ENCODE peak calls at places on chromosomes 16 and 17, in ten cellular contexts. K, G, W, P, A, H, O, N, L and J are unnamed samples. For H3K4me1 and H3K36me3, the result is how much of the 10 kb centered on the place peaks cover.

GRCh38 chr16:82782715-82783251 is 156.0 kb downstream of the CDH13 start:
- DNase-seq in K (no peak), G (no peak), W (no peak), P (peak), A (peak), H (no peak), O (no peak), N (peak), L (no peak), J (no peak)

GRCh38 chr16:8677481-8677880 is 3.1 kb downstream of the ABAT start:
- DNase-seq in K (no peak), G (no peak), W (no peak), P (no peak), A (no peak), H (no peak), O (no peak), N (no peak), L (no peak), J (no peak)

GRCh38 chr17:35088911-35089845 is 25.7 kb upstream of the RFFL start:
- DNase-seq in K (peak), G (peak), W (peak), P (peak), A (peak), H (no peak), O (peak), N (peak), L (peak), J (peak)

GRCh38 chr17:2089021-2089422 is 34.1 kb downstream of the HIC1 start:
- DNase-seq in K (no peak), G (no peak), W (no peak), P (no peak), A (no peak), H (no peak), O (no peak), N (no peak), L (no peak), J (no peak)

GRCh38 chr17:58329808-58330543 is 1.4 kb upstream of the TSPOAP1 start:
- DNase-seq in K (no peak), G (no peak), W (peak), P (no peak), A (no peak), H (no peak), O (no peak), N (no peak), L (no peak), J (peak)

GRCh38 chr17:65323055-65323454 is 185.9 kb downstream of the RGS9 start:
- DNase-seq in K (no peak), G (no peak), W (no peak), P (peak), A (no peak), H (no peak), O (no peak), N (no peak), L (no peak), J (no peak)

GRCh38 chr16:48081656-48082055 is 74.1 kb downstream of the ABCC12 start:
- DNase-seq in K (no peak), G (no peak), W (no peak), P (no peak), A (no peak), H (no peak), O (no peak), N (no peak), L (no peak), J (no peak)

GRCh38 chr17:68961204-68961893 is 6.2 kb upstream of the ABCA8 start:
- DNase-seq in K (no peak), G (no peak), W (no peak), P (no peak), A (no peak), H (no peak), O (no peak), N (peak), L (no peak), J (no peak)

GRCh38 chr17:40552806-40553693 is 12.2 kb downstream of the CCR7 start:
- DNase-seq in K (no peak), G (peak), W (peak), P (no peak), A (peak), H (no peak), O (no peak), N (no peak), L (no peak), J (peak)
- H3K4me1 ChIP-seq in K (half or more), G (half or more), W (under half), P (under half), A (under half), H (half or more), O (half or more), N (half or more), L (under half), J (half or more)

GRCh38 chr16:12423151-12423550 is 380.5 kb downstream of the CPPED1 start:
- DNase-seq in K (no peak), G (no peak), W (no peak), P (no peak), A (no peak), H (no peak), O (no peak), N (no peak), L (no peak), J (no peak)
- H3K27ac ChIP-seq in K (no peak), G (no peak), W (no peak), P (no peak), A (no peak), H (no peak), O (no peak), N (no peak), L (no peak), J (no peak)

DNA sequence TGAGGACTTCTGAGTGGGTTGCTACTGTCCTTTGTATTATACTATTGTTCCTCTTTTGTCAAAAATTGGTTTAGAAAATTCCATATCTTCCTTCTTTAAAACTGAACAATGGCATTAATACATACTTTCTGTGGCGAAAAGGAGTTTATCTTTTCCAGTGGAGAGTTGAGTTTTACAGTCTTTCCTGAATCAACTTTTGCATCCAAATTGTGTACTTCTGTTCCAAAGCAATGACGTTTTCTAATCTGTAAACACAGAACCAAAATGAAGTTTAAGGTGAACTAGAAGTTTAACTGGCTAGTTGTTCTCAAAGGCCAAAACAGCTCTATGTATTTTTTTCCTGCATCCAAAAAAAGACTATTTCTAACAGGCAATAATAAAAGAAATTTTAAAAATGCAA is 16.4 kb downstream of the BRIP1 start:
- DNase-seq in K (no peak), G (no peak), W (no peak), P (no peak), A (no peak), H (no peak), O (no peak), N (no peak), L (no peak), J (no peak)
- H3K36me3 ChIP-seq in K (under half), G (under half), W (under half), P (under half), A (under half), H (under half), O (under half), N (under half), L (under half), J (under half)

DNA sequence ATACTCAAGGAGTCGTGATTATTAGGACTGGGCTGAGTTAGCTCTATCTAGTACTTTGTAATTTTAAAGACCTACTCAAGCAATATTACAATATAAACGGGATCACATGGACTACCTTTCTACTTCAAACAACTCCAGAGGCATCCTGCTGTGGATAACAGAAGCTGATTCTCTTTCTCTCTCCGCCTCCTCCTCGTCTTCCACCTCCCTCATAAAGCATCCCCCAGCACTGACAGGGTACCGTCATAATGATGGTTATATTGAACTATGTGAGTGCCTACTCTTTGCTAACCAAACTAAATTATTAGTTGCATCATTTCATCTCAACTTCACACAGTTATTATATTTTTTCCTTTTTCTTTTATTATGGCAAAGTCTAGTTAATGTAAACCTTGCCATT is 165.4 kb upstream of the FOXF1 start:
- DNase-seq in K (no peak), G (no peak), W (no peak), P (no peak), A (no peak), H (no peak), O (no peak), N (no peak), L (no peak), J (no peak)
- H3K4me1 ChIP-seq in K (under half), G (under half), W (under half), P (under half), A (under half), H (under half), O (under half), N (under half), L (under half), J (under half)

DNA sequence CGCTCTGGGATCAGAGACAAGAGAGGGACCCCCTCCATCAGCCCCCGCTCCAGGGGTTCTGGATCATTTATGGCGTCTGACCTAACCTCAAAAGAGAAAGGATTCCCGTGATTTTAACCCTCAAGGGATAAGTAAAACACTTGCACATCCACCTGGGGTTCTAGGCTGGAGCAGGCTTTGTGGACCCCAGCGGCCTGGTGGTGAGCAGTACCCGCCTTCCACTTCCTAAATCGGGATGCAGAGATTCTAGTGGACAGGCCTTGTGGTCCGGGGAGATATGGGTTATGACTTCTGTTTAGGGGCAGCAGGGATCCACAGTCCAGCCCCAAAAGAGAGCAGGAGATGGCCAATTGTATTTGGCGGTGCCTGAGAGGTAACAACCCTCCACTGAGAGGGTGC is 684 bp upstream of the PITPNM3 start:
- DNase-seq in K (no peak), G (no peak), W (no peak), P (no peak), A (no peak), H (no peak), O (no peak), N (no peak), L (no peak), J (no peak)
- H3K27ac ChIP-seq in K (peak), G (no peak), W (peak), P (no peak), A (no peak), H (no peak), O (no peak), N (no peak), L (no peak), J (peak)

DNA sequence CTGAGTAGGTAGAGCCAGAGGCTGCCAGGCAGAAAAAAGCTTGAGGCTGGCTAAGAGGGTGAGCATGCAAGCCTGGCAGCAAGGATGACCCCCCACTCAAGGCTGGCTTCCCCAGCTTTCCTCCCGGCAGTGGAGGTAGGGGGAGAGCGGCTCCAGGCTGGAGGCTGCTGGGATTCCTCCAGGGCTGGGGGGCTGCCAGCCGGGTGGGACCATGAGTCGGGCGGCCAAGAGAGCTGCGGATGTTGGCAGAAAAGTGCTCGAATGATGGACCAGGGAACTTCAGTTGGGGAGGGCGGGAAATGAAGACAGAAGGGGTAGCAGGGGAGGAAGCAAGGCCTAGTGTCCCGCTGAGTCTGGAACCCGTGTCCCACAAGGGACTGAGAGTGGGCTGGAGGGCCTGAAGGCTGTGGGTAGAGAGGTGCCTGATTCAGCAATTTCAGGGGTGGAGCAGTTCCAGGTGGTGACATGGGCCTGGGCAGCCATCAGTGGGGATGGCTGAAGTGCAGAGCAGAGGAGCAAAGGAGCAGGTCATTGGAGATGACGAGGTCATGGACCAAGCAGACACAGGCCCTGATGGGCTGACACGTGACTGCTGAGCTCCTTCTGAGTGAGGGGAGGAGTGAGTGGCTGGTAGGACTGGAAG is 20.3 kb downstream of the HSD11B2 start:
- DNase-seq in K (peak), G (no peak), W (no peak), P (no peak), A (no peak), H (no peak), O (no peak), N (peak), L (no peak), J (no peak)
- H3K36me3 ChIP-seq in K (under half), G (under half), W (under half), P (under half), A (under half), H (under half), O (under half), N (under half), L (under half), J (half or more)

DNA sequence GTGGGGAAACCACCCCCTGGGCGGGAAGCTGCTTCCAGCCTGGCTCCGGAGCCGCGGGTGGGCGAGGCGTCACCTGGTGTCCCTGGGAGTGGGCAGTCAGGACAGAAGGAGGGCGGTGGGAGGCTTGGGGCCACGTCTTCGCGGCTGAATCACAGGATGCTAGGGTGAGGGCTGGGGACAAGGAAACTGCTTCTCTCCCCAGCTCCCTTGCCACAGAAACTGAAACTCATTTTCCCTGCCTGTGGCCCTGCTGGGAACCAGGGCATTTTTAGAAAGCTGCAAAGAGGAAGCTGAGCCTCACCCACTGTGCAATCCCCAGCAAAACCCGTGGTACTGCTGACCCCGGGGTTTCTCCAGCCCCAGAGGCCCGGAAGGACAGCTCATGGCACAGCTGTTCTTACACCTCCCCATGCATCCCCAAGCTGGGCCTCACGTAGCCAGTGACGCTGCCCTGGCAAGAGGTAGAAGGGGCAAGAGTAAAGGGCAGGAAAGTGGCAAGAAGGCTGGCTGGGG is 8.2 kb downstream of the RHBDF2 start:
- DNase-seq in K (no peak), G (peak), W (peak), P (no peak), A (peak), H (no peak), O (no peak), N (peak), L (no peak), J (peak)
- H3K4me1 ChIP-seq in K (under half), G (under half), W (under half), P (under half), A (under half), H (half or more), O (under half), N (under half), L (under half), J (half or more)

DNA sequence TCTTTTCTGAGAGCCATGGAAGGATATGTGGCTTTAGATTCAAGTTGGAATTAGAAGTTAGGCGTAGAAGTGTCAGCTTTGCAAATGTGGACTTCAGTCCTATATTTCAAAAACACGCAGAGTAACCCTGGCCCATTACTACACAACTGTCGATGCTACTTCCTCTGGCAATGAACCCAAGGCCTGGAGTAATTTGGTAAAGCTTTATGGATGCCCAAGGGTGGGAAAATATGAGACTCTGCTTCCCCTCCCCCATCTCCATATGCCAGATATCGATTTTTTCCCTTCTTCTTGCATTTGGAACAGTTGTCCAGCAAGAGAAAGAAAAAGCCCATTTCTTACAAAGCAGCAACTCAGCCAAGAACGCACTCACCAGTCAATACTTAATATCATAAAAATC is 2.9 kb upstream of the MAP1LC3B start:
- DNase-seq in K (no peak), G (no peak), W (no peak), P (no peak), A (no peak), H (no peak), O (no peak), N (no peak), L (no peak), J (no peak)
- H3K27ac ChIP-seq in K (no peak), G (no peak), W (peak), P (no peak), A (peak), H (peak), O (no peak), N (peak), L (no peak), J (peak)

GRCh38 chr17:17134952-17135340 is 71.2 kb downstream of the PLD6 start:
- DNase-seq in K (no peak), G (no peak), W (no peak), P (no peak), A (no peak), H (no peak), O (no peak), N (peak), L (no peak), J (no peak)
- H3K36me3 ChIP-seq in K (under half), G (half or more), W (half or more), P (under half), A (under half), H (under half), O (under half), N (under half), L (half or more), J (half or more)

DNA sequence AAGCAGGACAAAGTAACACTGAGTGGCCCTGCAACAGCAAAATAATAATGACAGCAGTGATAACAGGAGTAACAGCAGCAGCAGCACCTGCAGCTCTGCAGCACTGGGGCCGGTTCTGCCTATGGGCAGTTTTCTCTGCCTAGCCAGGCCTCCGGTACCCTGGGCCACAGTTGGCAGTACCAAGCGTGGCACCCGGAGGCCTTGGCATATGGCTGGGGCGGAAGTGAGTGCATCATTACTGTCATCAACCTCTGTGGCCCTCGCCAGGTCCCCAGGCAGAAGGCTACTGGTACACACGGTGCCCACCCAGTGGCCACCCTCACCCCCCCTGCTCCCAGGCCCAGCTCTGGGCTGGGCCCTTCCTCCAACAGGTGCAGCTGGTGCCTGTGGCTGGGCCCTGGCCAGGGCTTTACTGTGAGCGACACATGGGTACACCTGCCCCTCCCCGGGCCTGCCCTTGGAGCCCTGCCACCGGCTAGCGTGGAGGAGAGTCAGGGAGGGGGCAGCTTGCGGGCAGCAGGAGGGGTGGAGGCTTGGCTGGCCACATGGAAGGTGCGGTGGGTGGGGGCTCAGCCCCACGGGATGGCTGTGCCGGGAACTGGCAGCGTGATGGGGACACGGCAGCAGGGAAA is 3.0 kb downstream of the KCNJ12 start:
- DNase-seq in K (no peak), G (no peak), W (no peak), P (no peak), A (peak), H (no peak), O (no peak), N (peak), L (no peak), J (no peak)
- H3K4me1 ChIP-seq in K (under half), G (under half), W (under half), P (under half), A (under half), H (under half), O (under half), N (under half), L (under half), J (under half)